ENCODE peak calls at places on chromosomes 5 and 9, in ten cellular contexts. U is left ventricle myocardium inferior, E is choroid plexus epithelial cell, Q is GM12865, O is BJ, W is fibroblast of the aortic adventitia, M is A549, L is fibroblast of lung, Y is IMR-90, N is tibial nerve. T is an unnamed sample.

GRCh38 chr5:138408023-138408422 is 30.8 kb upstream of the REEP2 start:
- DNase-seq in U (no peak), E (no peak), Q (peak; percentile 85), O (no peak), W (no peak), M (no peak), L (no peak), Y (no peak), N (no peak), T (no peak)

GRCh38 chr9:107983191-107983603 is 493.6 kb upstream of the KLF4 start:
- DNase-seq in U (no peak), E (peak; percentile 23), Q (no peak), O (peak; percentile 20), W (peak; percentile 75), M (no peak), L (peak; percentile 55), Y (peak; percentile 56), N (no peak), T (peak; percentile 28)

GRCh38 chr9:21096172-21096900 is 18.6 kb upstream of the IFNB1 start:
- DNase-seq in U (no peak), E (peak; percentile 82), Q (peak; percentile 64), O (peak; percentile 51), W (peak; percentile 86), M (no peak), L (peak; percentile 26), Y (peak; percentile 61), N (no peak), T (peak; percentile 69)

GRCh38 chr9:135369401-135369800 is 110.2 kb upstream of the PPP1R26 start:
- DNase-seq in U (no peak), E (no peak), Q (no peak), O (no peak), W (no peak), M (no peak), L (peak; percentile 29), Y (no peak), N (no peak), T (no peak)

GRCh38 chr9:9764821-9765220 is 848.0 kb downstream of the PTPRD start:
- DNase-seq in U (no peak), E (no peak), Q (no peak), O (no peak), W (peak; percentile 14), M (no peak), L (peak; percentile 5), Y (no peak), N (no peak), T (peak; percentile 9)

GRCh38 chr9:91197232-91198181 is 164.2 kb downstream of the AUH start:
- DNase-seq in U (peak; percentile 51), E (peak; percentile 98), Q (no peak), O (peak; percentile 89), W (peak; percentile 99), M (peak; percentile 98), L (peak; percentile 87), Y (peak; percentile 98), N (peak; percentile 95), T (peak; percentile 99)

GRCh38 chr9:94912700-94913249 is 186.3 kb downstream of the AOPEP start:
- DNase-seq in U (no peak), E (peak; percentile 70), Q (no peak), O (no peak), W (peak; percentile 92), M (peak; percentile 93), L (peak; percentile 97), Y (peak; percentile 86), N (no peak), T (peak; percentile 84)

GRCh38 chr9:77707696-77708095 is 59.6 kb upstream of the GNA14 start:
- DNase-seq in U (peak; percentile 51), E (peak; percentile 99), Q (no peak), O (peak; percentile 98), W (peak; percentile 99), M (peak; percentile 82), L (peak; percentile 100), Y (peak; percentile 99), N (peak; percentile 80), T (peak; percentile 99)

GRCh38 chr5:121850272-121850671 is 1.4 kb upstream of the FTMT start:
- DNase-seq in U (no peak), E (no peak), Q (no peak), O (no peak), W (no peak), M (no peak), L (no peak), Y (no peak), N (no peak), T (no peak)

GRCh38 chr5:141681695-141682641 is at the start of gene ARAP3:
- DNase-seq in U (peak; percentile 90), E (peak; percentile 78), Q (no peak), O (peak; percentile 49), W (peak; percentile 80), M (peak; percentile 75), L (peak; percentile 86), Y (peak; percentile 89), N (peak; percentile 56), T (peak; percentile 90)

GRCh38 chr9:128254855-128255759 is 20.7 kb downstream of the GOLGA2 start:
- DNase-seq in U (peak; percentile 66), E (peak; percentile 59), Q (peak; percentile 59), O (no peak), W (peak; percentile 54), M (peak; percentile 61), L (peak; percentile 36), Y (peak; percentile 32), N (peak; percentile 66), T (peak; percentile 52)

GRCh38 chr9:133518706-133519105 is 6.1 kb downstream of the MYMK start:
- DNase-seq in U (no peak), E (no peak), Q (no peak), O (no peak), W (no peak), M (no peak), L (no peak), Y (no peak), N (no peak), T (no peak)

GRCh38 chr5:21895766-21896165 is 957.4 kb downstream of the CDH12 start:
- DNase-seq in U (no peak), E (no peak), Q (no peak), O (no peak), W (no peak), M (no peak), L (no peak), Y (no peak), N (no peak), T (no peak)

GRCh38 chr5:72956324-72957140 is 691 bp downstream of the FCHO2 start:
- DNase-seq in U (peak; percentile 64), E (peak; percentile 72), Q (peak; percentile 29), O (no peak), W (peak; percentile 60), M (peak; percentile 59), L (peak; percentile 73), Y (peak; percentile 56), N (peak; percentile 54), T (peak; percentile 60)

GRCh38 chr5:122615832-122616231 is 159.0 kb upstream of the SNX2 start:
- DNase-seq in U (no peak), E (no peak), Q (no peak), O (no peak), W (no peak), M (no peak), L (no peak), Y (no peak), N (no peak), T (no peak)

GRCh38 chr5:139386039-139386438 is 2.9 kb upstream of the SLC23A1 start:
- DNase-seq in U (no peak), E (no peak), Q (no peak), O (no peak), W (no peak), M (no peak), L (no peak), Y (no peak), N (no peak), T (no peak)

GRCh38 chr5:28190011-28190410 is 1151.6 kb upstream of the CDH9 start:
- DNase-seq in U (no peak), E (peak; percentile 3), Q (no peak), O (no peak), W (no peak), M (peak; percentile 29), L (no peak), Y (no peak), N (no peak), T (no peak)

GRCh38 chr9:130938652-130939404 is at the start of gene FIBCD1:
- DNase-seq in U (no peak), E (peak; percentile 25), Q (peak; percentile 57), O (no peak), W (peak; percentile 36), M (peak; percentile 73), L (peak; percentile 47), Y (peak; percentile 34), N (no peak), T (no peak)

GRCh38 chr9:126705767-126706697 is 92.3 kb downstream of the LMX1B start:
- DNase-seq in U (peak; percentile 64), E (peak; percentile 47), Q (peak; percentile 66), O (no peak), W (peak; percentile 16), M (peak; percentile 63), L (no peak), Y (peak; percentile 11), N (peak; percentile 76), T (peak; percentile 45)
- H3K4me3 ChIP-seq in U (peak overlapping the region; percentile 51), E (no peak overlapping the region), Q (no peak overlapping the region), O (no peak overlapping the region), W (no peak overlapping the region), M (peak overlapping the region; percentile 26), L (peak overlapping the region; percentile 10), Y (no peak overlapping the region), N (no peak overlapping the region), T (no peak overlapping the region)

GRCh38 chr5:127313847-127314473 is 23.4 kb downstream of the MEGF10 start:
- DNase-seq in U (peak; percentile 49), E (peak; percentile 70), Q (peak; percentile 59), O (no peak), W (peak; percentile 72), M (peak; percentile 50), L (peak; percentile 17), Y (peak; percentile 52), N (peak; percentile 60), T (peak; percentile 72)
- TF ChIP-seq CTCF in U (peak; percentile 83), E (peak; percentile 89), Q (peak; percentile 88), O (peak; percentile 88), W (peak; percentile 84), M (peak; percentile 76), L (peak; percentile 83), Y (peak; percentile 78), N (peak; percentile 70), T (peak; percentile 85)

DNA sequence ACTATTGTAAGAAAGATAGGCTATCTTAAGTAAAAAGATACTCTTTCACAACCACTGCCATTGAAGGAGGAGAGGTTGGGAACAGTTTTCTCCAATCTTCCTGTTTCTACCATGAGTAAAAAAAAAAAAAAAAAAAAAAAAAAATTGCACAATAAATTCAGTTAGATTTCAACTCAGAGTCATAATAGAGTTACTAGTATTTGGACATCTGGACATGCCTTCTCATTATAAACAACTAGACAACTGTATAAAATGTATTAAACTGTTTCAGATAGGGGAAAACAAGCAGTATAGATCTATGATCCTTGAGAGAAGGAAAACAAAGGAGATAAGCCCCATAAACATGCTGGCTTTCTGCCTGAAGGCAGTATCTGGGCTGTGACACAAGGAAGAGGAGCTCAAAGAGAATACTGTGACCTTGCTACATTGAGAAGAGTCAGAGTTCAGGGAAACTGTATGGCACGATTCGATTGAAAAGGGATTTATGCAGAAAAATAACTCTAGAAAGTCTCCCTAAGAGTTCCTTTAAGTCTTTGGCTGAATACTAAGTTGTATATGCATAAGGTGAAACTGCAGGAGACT is 249.2 kb upstream of the POU5F2 start:
- DNase-seq in U (no peak), E (peak; percentile 9), Q (no peak), O (no peak), W (peak; percentile 10), M (no peak), L (no peak), Y (peak; percentile 2), N (no peak), T (peak; percentile 58)
- H3K4me3 ChIP-seq in U (no peak overlapping the region), E (no peak overlapping the region), Q (no peak overlapping the region), O (no peak overlapping the region), W (no peak overlapping the region), M (no peak overlapping the region), L (no peak overlapping the region), Y (no peak overlapping the region), N (no peak overlapping the region), T (no peak overlapping the region)

GRCh38 chr5:120368923-120369715 is 95.0 kb upstream of the PRR16 start:
- DNase-seq in U (no peak), E (peak; percentile 60), Q (no peak), O (no peak), W (no peak), M (no peak), L (no peak), Y (no peak), N (no peak), T (no peak)
- TF ChIP-seq CTCF in U (no peak), E (no peak), Q (no peak), O (no peak), W (no peak), M (no peak), L (no peak), Y (no peak), N (no peak), T (no peak)

T was measured in fibroblast of pulmonary artery.